ENCODE peak calls at places on chromosomes 1 and 21, in five cellular contexts. One of them, this sample, is unnamed.

GRCh38 chr1:216815239-216815955 is 92.2 kb upstream of the ESRRG start:
- DNase-seq in body of pancreas: no peak
- DNase-seq in uterus: no peak
- DNase-seq in IMR-90: peak; percentile 70
- DNase-seq in ovary: no peak
- DNase-seq in this sample: no peak

GRCh38 chr1:94060720-94061119 is 60.2 kb downstream of the ABCA4 start:
- DNase-seq in body of pancreas: no peak
- DNase-seq in uterus: no peak
- DNase-seq in IMR-90: no peak
- DNase-seq in ovary: no peak
- DNase-seq in this sample: no peak

GRCh38 chr1:182003025-182003725 is 58.3 kb downstream of the ZNF648 start:
- DNase-seq in body of pancreas: no peak
- DNase-seq in uterus: no peak
- DNase-seq in IMR-90: no peak
- DNase-seq in ovary: no peak
- DNase-seq in this sample: no peak

GRCh38 chr1:172642970-172643369 is 15.9 kb upstream of the FASLG start:
- DNase-seq in body of pancreas: peak; percentile 16
- DNase-seq in uterus: no peak
- DNase-seq in IMR-90: no peak
- DNase-seq in ovary: no peak
- DNase-seq in this sample: no peak

GRCh38 chr1:113872219-113872934 is 865 bp upstream of the PTPN22 start:
- DNase-seq in body of pancreas: no peak
- DNase-seq in uterus: no peak
- DNase-seq in IMR-90: no peak
- DNase-seq in ovary: no peak
- DNase-seq in this sample: no peak

GRCh38 chr1:95325337-95325736 is 91.3 kb downstream of the RWDD3 start:
- DNase-seq in body of pancreas: no peak
- DNase-seq in uterus: no peak
- DNase-seq in IMR-90: no peak
- DNase-seq in ovary: no peak
- DNase-seq in this sample: no peak

GRCh38 chr1:203057831-203058673 is 27.8 kb downstream of the MYOG start:
- DNase-seq in body of pancreas: no peak
- DNase-seq in uterus: no peak
- DNase-seq in IMR-90: peak; percentile 42
- DNase-seq in ovary: no peak
- DNase-seq in this sample: no peak

GRCh38 chr1:63454269-63454668 is 68.8 kb downstream of the ITGB3BP start:
- DNase-seq in body of pancreas: no peak
- DNase-seq in uterus: no peak
- DNase-seq in IMR-90: peak; percentile 43
- DNase-seq in ovary: no peak
- DNase-seq in this sample: no peak

GRCh38 chr1:227922501-227923352 is 25.0 kb downstream of the WNT9A start:
- DNase-seq in body of pancreas: no peak
- DNase-seq in uterus: no peak
- DNase-seq in IMR-90: no peak
- DNase-seq in ovary: no peak
- DNase-seq in this sample: no peak

GRCh38 chr21:14766241-14766640 is 220.1 kb upstream of the SAMSN1 start:
- DNase-seq in body of pancreas: no peak
- DNase-seq in uterus: no peak
- DNase-seq in IMR-90: no peak
- DNase-seq in ovary: no peak
- DNase-seq in this sample: peak; percentile 10

GRCh38 chr1:208058212-208059155 is 147.6 kb upstream of the CD34 start:
- DNase-seq in body of pancreas: no peak
- DNase-seq in uterus: no peak
- DNase-seq in IMR-90: no peak
- DNase-seq in ovary: no peak
- DNase-seq in this sample: no peak

GRCh38 chr1:77232829-77233228 is 13.6 kb upstream of the PIGK start:
- DNase-seq in body of pancreas: no peak
- DNase-seq in uterus: no peak
- DNase-seq in IMR-90: no peak
- DNase-seq in ovary: no peak
- DNase-seq in this sample: no peak

GRCh38 chr1:223142795-223143759 is at the start of gene TLR5:
- DNase-seq in body of pancreas: peak; percentile 90
- DNase-seq in uterus: peak; percentile 91
- DNase-seq in IMR-90: peak; percentile 19
- DNase-seq in ovary: peak; percentile 92
- DNase-seq in this sample: peak; percentile 73
- TF ChIP-seq POLR2A in body of pancreas: peak; percentile 39
- TF ChIP-seq POLR2A in uterus: no peak
- TF ChIP-seq POLR2A in IMR-90: no peak
- TF ChIP-seq POLR2A in ovary: peak; percentile 45
- TF ChIP-seq POLR2A in this sample: peak; percentile 39

DNA sequence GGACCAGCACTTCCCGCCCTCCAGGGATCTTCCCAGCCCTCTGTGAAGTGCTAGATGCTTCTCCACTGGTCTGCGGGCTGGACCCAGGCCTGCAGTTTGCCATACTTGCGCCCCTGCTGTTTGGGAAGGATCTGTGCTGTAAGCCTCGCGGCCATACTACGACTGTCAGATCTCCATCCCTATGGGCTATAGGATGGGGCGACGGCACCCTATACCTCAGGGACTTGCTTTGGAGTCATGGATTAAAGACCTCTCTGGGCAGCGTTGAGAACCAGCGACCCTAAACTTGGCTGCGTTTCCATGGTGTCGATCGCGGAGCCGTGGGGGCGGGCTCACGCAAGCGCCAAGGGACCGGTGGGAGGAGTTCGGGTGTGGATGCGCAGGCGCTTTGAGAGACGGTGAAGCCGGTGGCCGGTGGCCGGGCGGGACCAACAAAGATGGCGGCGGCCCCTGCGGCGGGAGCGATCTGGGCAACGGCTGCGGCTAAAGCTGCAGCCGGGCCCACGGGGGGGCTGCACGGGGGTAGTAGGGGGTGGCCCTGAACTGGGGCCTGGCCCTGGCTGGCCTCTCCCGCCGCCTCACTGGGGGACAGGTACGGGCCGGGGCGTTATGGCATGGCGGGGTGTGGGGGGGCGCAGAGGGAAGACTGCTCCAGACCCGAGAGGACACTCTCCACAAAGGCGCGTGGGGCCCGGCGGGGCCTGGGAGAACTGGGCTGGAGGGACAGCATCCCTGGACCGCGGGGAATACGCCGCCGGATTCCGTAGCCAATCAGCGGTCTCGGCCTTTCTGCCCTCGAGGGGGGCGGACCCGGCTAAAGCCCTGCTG is at the start of gene USP21:
- DNase-seq in body of pancreas: peak; percentile 94
- DNase-seq in uterus: peak; percentile 94
- DNase-seq in IMR-90: peak; percentile 84
- DNase-seq in ovary: peak; percentile 95
- DNase-seq in this sample: peak; percentile 77
- TF ChIP-seq POLR2A in body of pancreas: peak; percentile 45
- TF ChIP-seq POLR2A in uterus: no peak
- TF ChIP-seq POLR2A in IMR-90: no peak
- TF ChIP-seq POLR2A in ovary: peak; percentile 57
- TF ChIP-seq POLR2A in this sample: peak; percentile 65

GRCh38 chr1:226871047-226871365 is 590 bp downstream of the PSEN2 start:
- DNase-seq in body of pancreas: no peak
- DNase-seq in uterus: no peak
- DNase-seq in IMR-90: no peak
- DNase-seq in ovary: no peak
- DNase-seq in this sample: no peak

GRCh38 chr1:226871636-226872327 is 1.4 kb downstream of the PSEN2 start:
- DNase-seq in body of pancreas: peak; percentile 46
- DNase-seq in uterus: no peak
- DNase-seq in IMR-90: no peak
- DNase-seq in ovary: no peak
- DNase-seq in this sample: no peak

GRCh38 chr1:226870323-226871046 is at the start of gene PSEN2:
- DNase-seq in body of pancreas: peak; percentile 87
- DNase-seq in uterus: peak; percentile 76
- DNase-seq in IMR-90: peak; percentile 28
- DNase-seq in ovary: peak; percentile 74
- DNase-seq in this sample: peak; percentile 75

GRCh38 chr1:226873771-226874578 is 3.6 kb downstream of the PSEN2 start:
- DNase-seq in body of pancreas: peak; percentile 74
- DNase-seq in uterus: no peak
- DNase-seq in IMR-90: no peak
- DNase-seq in ovary: no peak
- DNase-seq in this sample: no peak

GRCh38 chr1:226872455-226872854 is 2.0 kb downstream of the PSEN2 start:
- DNase-seq in body of pancreas: peak; percentile 78
- DNase-seq in uterus: no peak
- DNase-seq in IMR-90: peak; percentile 71
- DNase-seq in ovary: no peak
- DNase-seq in this sample: no peak
- TF ChIP-seq POLR2A in body of pancreas: peak; percentile 37
- TF ChIP-seq POLR2A in uterus: no peak
- TF ChIP-seq POLR2A in IMR-90: no peak
- TF ChIP-seq POLR2A in ovary: no peak
- TF ChIP-seq POLR2A in this sample: no peak

DNA sequence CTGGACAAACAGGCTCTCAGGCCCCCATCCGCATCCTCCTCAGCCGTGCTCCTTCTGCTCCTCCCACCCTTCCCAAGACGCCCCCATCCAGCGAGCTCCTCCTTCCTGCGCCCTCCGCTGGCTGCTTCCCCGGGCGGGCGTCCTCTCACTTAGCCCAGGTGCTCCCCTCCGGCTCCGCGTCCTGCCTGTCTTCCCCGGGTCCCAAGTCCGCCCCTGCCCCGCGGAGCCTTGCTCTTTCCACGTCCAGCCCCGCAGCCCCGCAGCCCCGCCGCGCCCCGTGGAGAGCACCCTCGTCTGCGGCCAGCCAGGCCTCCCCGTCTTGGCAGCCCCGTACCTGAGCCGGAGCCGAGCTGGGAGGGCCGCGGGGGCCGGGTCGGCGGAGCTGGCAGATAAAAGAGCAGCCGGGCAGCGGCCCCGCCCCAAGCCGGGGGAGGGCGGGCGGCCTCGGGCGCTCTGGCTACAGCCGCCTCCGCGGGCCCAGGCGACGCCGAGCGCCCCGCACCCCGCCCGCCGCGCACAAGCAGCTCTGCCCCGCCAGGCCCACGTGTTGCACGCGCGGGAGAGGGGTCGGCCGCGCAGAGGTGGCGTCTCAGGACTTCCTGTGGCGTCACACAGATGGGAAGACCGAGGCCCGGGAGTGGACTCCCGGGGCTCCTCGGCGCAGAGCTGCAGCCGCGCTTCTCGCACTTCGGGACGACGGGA is at the start of gene PAQR7:
- DNase-seq in body of pancreas: peak; percentile 87
- DNase-seq in uterus: peak; percentile 79
- DNase-seq in IMR-90: peak; percentile 70
- DNase-seq in ovary: peak; percentile 88
- DNase-seq in this sample: no peak
- TF ChIP-seq POLR2A in body of pancreas: peak; percentile 35
- TF ChIP-seq POLR2A in uterus: peak; percentile 54
- TF ChIP-seq POLR2A in IMR-90: no peak
- TF ChIP-seq POLR2A in ovary: peak; percentile 71
- TF ChIP-seq POLR2A in this sample: peak; percentile 2

DNA sequence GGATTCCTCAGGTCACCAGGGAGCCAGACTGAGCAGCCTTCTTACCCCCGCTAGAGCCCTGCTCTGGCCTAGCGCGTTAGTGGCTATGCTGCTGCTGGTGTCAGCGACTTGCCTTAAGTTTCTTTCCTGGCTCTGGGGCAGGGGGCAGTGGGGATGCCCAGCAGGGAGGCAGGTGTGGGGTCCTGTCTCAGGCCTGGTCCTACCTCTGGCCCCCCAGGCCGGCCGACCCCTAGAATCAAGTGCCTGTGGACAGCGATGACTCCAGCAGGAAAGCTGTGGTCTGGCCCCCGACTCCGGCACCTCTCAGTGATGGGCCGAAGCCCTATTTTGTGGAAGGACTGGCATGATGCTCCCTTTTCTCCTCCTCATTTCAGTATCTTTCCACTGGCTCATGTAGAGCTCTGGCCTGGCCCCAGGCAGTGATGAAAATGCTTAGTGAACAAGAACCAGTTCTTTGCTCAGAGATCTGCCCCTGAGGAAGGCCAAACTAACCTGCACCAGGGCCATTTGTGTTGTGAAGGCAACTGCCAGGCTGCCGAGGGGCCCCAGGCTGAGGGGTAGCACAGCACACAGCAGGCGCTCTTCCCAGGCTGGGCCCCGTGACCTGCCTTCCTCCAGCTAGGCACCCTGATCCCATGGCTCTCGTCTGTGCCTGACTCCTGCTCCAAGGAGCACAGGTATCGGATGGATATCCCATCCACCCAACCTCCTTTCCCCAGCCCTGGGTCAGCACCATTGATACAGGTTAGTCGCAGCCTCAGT is 23.7 kb downstream of the MRPL37 start:
- DNase-seq in body of pancreas: no peak
- DNase-seq in uterus: peak; percentile 44
- DNase-seq in IMR-90: no peak
- DNase-seq in ovary: no peak
- DNase-seq in this sample: no peak
- TF ChIP-seq POLR2A in body of pancreas: no peak
- TF ChIP-seq POLR2A in uterus: no peak
- TF ChIP-seq POLR2A in IMR-90: no peak
- TF ChIP-seq POLR2A in ovary: no peak
- TF ChIP-seq POLR2A in this sample: no peak

DNA sequence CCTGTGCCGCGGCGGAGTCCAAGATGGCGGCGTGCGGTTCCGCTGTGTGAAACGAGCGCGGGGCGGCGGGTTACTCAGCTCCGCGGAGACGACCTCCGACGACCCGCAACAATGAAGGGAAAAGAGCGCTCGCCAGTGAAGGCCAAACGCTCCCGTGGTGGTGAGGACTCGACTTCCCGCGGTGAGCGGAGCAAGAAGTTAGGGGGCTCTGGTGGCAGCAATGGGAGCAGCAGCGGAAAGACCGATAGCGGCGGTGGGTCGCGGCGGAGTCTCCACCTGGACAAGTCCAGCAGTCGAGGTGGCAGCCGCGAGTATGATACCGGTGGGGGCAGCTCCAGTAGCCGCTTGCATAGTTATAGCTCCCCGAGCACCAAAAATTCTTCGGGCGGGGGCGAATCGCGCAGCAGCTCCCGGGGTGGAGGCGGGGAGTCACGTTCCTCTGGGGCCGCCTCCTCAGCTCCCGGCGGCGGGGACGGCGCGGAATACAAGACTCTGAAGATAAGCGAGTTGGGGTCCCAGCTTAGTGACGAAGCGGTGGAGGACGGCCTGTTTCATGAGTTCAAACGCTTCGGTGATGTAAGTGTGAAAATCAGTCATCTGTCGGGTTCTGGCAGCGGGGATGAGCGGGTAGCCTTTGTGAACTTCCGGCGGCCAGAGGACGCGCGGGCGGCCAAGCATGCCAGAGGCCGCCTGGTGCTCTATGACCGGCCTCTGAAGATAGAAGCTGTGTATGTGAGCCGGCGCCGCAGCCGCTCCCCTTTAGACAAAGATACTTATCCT is 440 bp downstream of the RBM15 start:
- DNase-seq in body of pancreas: no peak
- DNase-seq in uterus: no peak
- DNase-seq in IMR-90: peak; percentile 54
- DNase-seq in ovary: no peak
- DNase-seq in this sample: peak; percentile 17
- TF ChIP-seq POLR2A in body of pancreas: peak; percentile 43
- TF ChIP-seq POLR2A in uterus: no peak
- TF ChIP-seq POLR2A in IMR-90: peak; percentile 82
- TF ChIP-seq POLR2A in ovary: peak; percentile 85
- TF ChIP-seq POLR2A in this sample: peak; percentile 76

GRCh38 chr21:17560377-17560776 is 47.5 kb downstream of the CXADR start:
- DNase-seq in body of pancreas: no peak
- DNase-seq in uterus: no peak
- DNase-seq in IMR-90: peak; percentile 4
- DNase-seq in ovary: no peak
- DNase-seq in this sample: no peak
- TF ChIP-seq POLR2A in body of pancreas: no peak
- TF ChIP-seq POLR2A in uterus: no peak
- TF ChIP-seq POLR2A in IMR-90: no peak
- TF ChIP-seq POLR2A in ovary: no peak
- TF ChIP-seq POLR2A in this sample: no peak

GRCh38 chr1:108661030-108661609 is at the start of gene HENMT1:
- DNase-seq in body of pancreas: peak; percentile 51
- DNase-seq in uterus: peak; percentile 63
- DNase-seq in IMR-90: peak; percentile 35
- DNase-seq in ovary: peak; percentile 72
- DNase-seq in this sample: no peak
- TF ChIP-seq POLR2A in body of pancreas: no peak
- TF ChIP-seq POLR2A in uterus: no peak
- TF ChIP-seq POLR2A in IMR-90: no peak
- TF ChIP-seq POLR2A in ovary: no peak
- TF ChIP-seq POLR2A in this sample: no peak

This sample was measured in H54.